ENCODE peak calls at places on chromosome 14, in six cellular contexts. I, V, B, R, T and C are unnamed samples.

GRCh38 chr14:68216957-68217356 is 397.4 kb downstream of the RAD51B start:
- DNase-seq in I (no peak), V (no peak), B (no peak), R (no peak), T (no peak), C (no peak)

GRCh38 chr14:68386950-68387779 is 405.7 kb downstream of the ZFP36L1 start:
- DNase-seq in I (no peak), V (no peak), B (no peak), R (no peak), T (no peak), C (no peak)

GRCh38 chr14:56081139-56081538 is 37.1 kb upstream of the PELI2 start:
- DNase-seq in I (no peak), V (no peak), B (no peak), R (no peak), T (no peak), C (no peak)

GRCh38 chr14:104268295-104268694 is 129.9 kb downstream of the KIF26A start:
- DNase-seq in I (no peak), V (no peak), B (no peak), R (no peak), T (no peak), C (no peak)

GRCh38 chr14:59407246-59407615 is 57.9 kb downstream of the GPR135 start:
- DNase-seq in I (no peak), V (peak), B (no peak), R (no peak), T (no peak), C (no peak)

GRCh38 chr14:30770376-30770775 is 104.0 kb upstream of the COCH start:
- DNase-seq in I (no peak), V (no peak), B (no peak), R (no peak), T (no peak), C (no peak)

GRCh38 chr14:91752956-91753355 is 21.1 kb upstream of the CATSPERB start:
- DNase-seq in I (no peak), V (no peak), B (no peak), R (no peak), T (no peak), C (no peak)

GRCh38 chr14:91400696-91401095 is 16.9 kb downstream of the CCDC88C start:
- DNase-seq in I (no peak), V (no peak), B (no peak), R (no peak), T (no peak), C (no peak)

GRCh38 chr14:34678306-34678705 is 36.1 kb downstream of the CFL2 start:
- DNase-seq in I (no peak), V (no peak), B (no peak), R (no peak), T (no peak), C (no peak)

GRCh38 chr14:92105073-92105844 is 1.1 kb downstream of the ATXN3 start:
- DNase-seq in I (no peak), V (no peak), B (no peak), R (no peak), T (no peak), C (peak)

GRCh38 chr14:64708148-64709004 is 4.2 kb downstream of the PLEKHG3 start:
- DNase-seq in I (no peak), V (no peak), B (no peak), R (no peak), T (peak), C (no peak)

GRCh38 chr14:39426605-39427004 is 5.6 kb downstream of the FBXO33 start:
- DNase-seq in I (no peak), V (no peak), B (no peak), R (no peak), T (no peak), C (peak)

GRCh38 chr14:51369814-51370213 is 129.8 kb downstream of the TMX1 start:
- DNase-seq in I (peak), V (no peak), B (no peak), R (peak), T (no peak), C (peak)

GRCh38 chr14:53011053-53011462 is 60.2 kb upstream of the FERMT2 start:
- DNase-seq in I (no peak), V (peak), B (peak), R (no peak), T (no peak), C (no peak)

GRCh38 chr14:69611264-69612013 is at the start of gene SUSD6:
- DNase-seq in I (peak), V (peak), B (peak), R (peak), T (peak), C (peak)

GRCh38 chr14:35123388-35123703 is 994 bp downstream of the PRORP start:
- DNase-seq in I (no peak), V (no peak), B (no peak), R (no peak), T (no peak), C (no peak)

GRCh38 chr14:54881235-54881760 is 21.3 kb downstream of the GCH1 start:
- DNase-seq in I (no peak), V (no peak), B (no peak), R (no peak), T (peak), C (peak)

GRCh38 chr14:58533417-58533816 is 104.3 kb upstream of the DACT1 start:
- DNase-seq in I (no peak), V (no peak), B (no peak), R (no peak), T (no peak), C (no peak)

GRCh38 chr14:91335191-91336092 is 82.2 kb downstream of the CCDC88C start:
- DNase-seq in I (no peak), V (no peak), B (no peak), R (no peak), T (no peak), C (no peak)

GRCh38 chr14:91649930-91650329 is 82.0 kb downstream of the CATSPERB start:
- DNase-seq in I (no peak), V (no peak), B (no peak), R (peak), T (no peak), C (peak)

GRCh38 chr14:101721951-101722661 is 39.4 kb upstream of the PPP2R5C start:
- DNase-seq in I (no peak), V (no peak), B (peak), R (no peak), T (peak), C (peak)

GRCh38 chr14:33218030-33218429 is 279.4 kb downstream of the NPAS3 start:
- DNase-seq in I (no peak), V (no peak), B (no peak), R (no peak), T (no peak), C (no peak)

GRCh38 chr14:100438271-100438670 is 115.1 kb downstream of the SLC25A47 start:
- DNase-seq in I (no peak), V (no peak), B (no peak), R (no peak), T (no peak), C (no peak)

GRCh38 chr14:55688566-55688965 is 108.6 kb downstream of the KTN1 start:
- DNase-seq in I (no peak), V (no peak), B (no peak), R (no peak), T (no peak), C (no peak)

DNA sequence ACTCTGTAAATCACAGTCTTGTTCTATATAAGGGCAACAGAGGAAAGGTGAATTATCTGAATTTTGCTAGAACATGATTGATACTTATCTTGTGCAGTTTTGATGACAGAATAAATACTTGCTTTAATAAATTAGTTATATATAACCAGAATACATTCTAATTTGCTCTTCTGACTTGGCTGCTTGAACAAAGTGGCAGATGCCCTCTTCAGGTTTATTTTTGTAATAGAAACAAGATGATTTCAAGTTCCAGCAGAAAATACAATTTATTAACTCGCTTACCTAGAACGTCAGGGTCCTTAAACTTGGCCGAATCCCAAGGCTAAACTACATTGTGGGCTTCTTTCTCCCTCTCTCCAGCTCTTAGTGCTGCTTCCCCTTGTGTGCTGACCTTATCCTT is 57.6 kb upstream of the SSTR1 start:
- DNase-seq in I (no peak), V (no peak), B (no peak), R (no peak), T (no peak), C (no peak)
- TF ChIP-seq CTCF in I (no peak), V (no peak), B (no peak), R (no peak), T (no peak), C (no peak)

DNA sequence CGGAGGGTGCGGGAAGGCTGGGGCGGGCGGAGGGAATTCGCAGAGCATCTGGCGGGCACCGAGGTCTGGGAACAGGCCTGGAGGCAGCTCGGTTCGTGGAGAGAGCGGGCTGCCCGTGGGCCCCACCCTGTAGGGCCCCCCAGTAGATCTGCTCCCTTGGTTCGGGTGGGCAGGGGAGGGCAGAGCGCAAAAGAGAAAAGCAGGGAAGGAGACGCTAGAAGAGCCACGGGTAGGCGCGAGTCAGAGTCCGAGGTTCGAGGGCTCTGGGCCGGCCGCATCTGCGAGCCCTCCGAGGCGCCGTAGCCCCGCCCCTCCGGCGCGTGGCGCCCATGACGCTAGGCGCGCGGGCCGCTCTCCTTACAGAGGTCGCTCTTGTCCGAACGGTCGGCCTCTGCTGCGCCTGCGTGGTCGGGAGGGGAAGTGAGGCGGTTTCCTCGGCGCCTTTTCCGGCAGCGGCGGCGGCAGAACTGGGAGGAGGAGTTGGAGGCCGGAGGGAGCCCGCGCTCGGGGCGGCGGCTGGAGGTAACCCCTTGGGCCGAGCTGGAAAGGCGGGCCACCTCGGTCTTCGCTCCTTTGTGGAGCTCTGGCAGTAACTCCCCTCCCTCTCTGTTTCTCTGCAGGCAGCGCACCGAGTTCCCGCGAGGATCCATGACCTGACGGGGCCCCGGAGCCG is at the start of gene ARF6:
- DNase-seq in I (peak), V (peak), B (peak), R (peak), T (peak), C (peak)
- TF ChIP-seq CTCF in I (peak), V (peak), B (peak), R (peak), T (no peak), C (peak)

GRCh38 chr14:102923920-102924486 is 1.5 kb downstream of the AMN start:
- DNase-seq in I (no peak), V (no peak), B (no peak), R (no peak), T (no peak), C (no peak)
- TF ChIP-seq CTCF in I (no peak), V (no peak), B (no peak), R (no peak), T (no peak), C (no peak)

DNA sequence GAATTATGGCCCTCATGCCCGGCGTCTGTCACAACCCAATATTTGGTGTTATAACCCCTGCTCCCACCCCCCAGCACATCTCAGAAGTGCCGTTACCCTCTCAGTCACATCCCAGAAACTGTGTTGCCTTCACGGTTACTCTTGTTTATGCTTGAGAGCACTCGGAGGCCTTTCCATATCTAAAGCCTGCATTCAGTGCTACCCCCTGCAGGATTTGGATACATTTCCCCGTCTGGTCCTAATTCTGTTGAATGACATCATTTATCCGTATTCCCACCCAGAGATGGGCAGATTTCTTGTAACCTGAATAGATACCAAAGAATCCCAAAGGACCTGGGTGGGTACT is 19.1 kb upstream of the FOS start:
- DNase-seq in I (peak), V (no peak), B (no peak), R (no peak), T (no peak), C (no peak)
- TF ChIP-seq CTCF in I (peak), V (peak), B (peak), R (no peak), T (no peak), C (no peak)

DNA sequence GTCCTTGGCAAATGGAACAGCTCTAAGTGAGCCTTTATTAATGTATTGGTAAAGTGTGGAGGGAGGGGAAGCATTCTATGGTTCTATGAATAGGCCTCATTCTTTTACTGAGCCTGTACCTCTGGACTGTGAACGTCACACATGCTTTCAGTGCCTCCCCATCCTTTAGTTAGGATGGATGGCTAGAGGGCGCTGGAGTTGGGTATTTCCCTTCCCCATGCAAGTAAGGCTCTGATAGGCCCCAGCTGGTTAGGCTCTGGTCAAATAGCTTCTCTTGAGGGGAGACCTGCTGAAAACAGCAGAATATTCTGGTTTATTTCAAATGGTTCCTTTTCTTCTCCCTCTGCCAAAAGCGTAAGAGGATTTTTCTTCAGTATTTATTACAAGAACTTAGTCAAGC is 860.9 kb upstream of the MDGA2 start:
- DNase-seq in I (peak), V (no peak), B (no peak), R (no peak), T (no peak), C (no peak)
- TF ChIP-seq CTCF in I (peak), V (no peak), B (no peak), R (no peak), T (no peak), C (no peak)

DNA sequence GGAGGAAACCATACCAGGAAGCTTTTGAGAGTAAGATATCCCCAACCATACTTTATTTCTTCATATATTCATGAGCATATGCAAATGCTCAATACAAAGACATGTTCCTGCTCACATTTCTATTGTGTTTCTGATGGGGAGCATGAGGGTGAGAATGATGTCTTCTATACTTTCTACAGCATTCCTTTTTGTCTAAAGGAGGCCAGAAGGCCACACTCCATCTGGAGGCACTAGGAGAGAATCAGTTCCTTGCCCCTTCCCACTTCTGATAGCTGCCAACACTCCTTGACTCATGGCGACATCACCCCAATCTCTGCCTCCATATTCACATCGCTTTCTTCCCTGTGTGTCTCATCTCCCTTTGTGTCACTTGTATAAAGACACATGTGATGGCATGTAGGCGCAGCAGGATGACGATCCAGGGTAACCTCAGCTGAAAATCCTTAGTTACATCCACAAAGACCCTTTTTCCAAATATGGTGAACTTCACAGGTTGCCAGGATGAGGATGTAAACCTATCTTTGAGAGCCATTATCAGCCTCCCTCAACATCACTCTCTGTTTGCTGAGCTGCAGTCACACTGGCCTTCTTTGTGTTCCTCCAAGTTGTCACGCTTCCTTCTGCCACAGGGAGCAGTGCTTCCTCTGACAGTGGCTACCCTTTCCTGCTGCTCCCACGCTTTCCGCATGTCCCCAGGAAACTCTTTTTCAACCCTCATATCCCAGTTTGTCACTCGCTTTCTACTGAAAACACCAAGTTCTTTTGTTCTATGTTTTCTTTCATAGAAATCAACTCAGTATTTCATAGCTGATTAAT is 96.9 kb downstream of the STXBP6 start:
- DNase-seq in I (no peak), V (no peak), B (no peak), R (no peak), T (no peak), C (no peak)
- TF ChIP-seq CTCF in I (peak), V (no peak), B (peak), R (no peak), T (no peak), C (no peak)

DNA sequence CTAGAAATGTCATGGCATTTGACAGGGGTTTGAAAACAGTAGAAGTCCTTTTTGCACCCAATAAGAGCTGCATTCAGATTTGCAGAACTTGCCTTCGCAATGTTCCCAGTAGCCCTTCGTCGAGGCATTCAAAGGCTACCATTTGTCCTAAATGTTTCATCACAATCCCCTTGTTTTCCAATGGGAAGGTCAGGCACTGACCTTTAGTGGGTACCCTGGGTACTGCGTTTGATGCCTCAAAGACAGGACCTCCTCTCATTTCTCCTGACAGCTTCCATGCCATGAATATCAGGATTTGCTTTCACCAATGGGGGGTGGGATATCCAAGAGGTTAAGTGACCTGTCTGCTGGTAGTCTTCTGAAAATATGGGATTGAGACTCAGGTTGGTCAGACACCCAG is 1063.1 kb downstream of the BCL11B start:
- DNase-seq in I (no peak), V (no peak), B (no peak), R (no peak), T (no peak), C (no peak)
- TF ChIP-seq CTCF in I (no peak), V (no peak), B (no peak), R (no peak), T (no peak), C (no peak)

GRCh38 chr14:24249230-24250021 is 7.0 kb upstream of the TINF2 start:
- DNase-seq in I (no peak), V (no peak), B (no peak), R (no peak), T (no peak), C (no peak)

GRCh38 chr14:24250354-24250753 is 7.9 kb upstream of the TINF2 start:
- DNase-seq in I (no peak), V (no peak), B (no peak), R (no peak), T (no peak), C (no peak)

GRCh38 chr14:24253936-24254335 is 9.0 kb downstream of the TGM1 start:
- DNase-seq in I (no peak), V (no peak), B (no peak), R (no peak), T (no peak), C (no peak)

GRCh38 chr14:24252289-24253124 is 10.1 kb upstream of the TINF2 start:
- DNase-seq in I (no peak), V (no peak), B (no peak), R (no peak), T (no peak), C (no peak)

GRCh38 chr14:24251880-24252288 is 9.5 kb upstream of the TINF2 start:
- DNase-seq in I (no peak), V (no peak), B (no peak), R (no peak), T (no peak), C (no peak)
- TF ChIP-seq CTCF in I (no peak), V (peak), B (no peak), R (no peak), T (no peak), C (no peak)